ENCODE peak calls at places on chromosomes 13 and 19, in eight cellular contexts. One of them, this sample, is unnamed.

GRCh38 chr13:30088312-30088855 is 219.0 kb downstream of the KATNAL1 start:
- DNase-seq in BE2C: peak; percentile 67
- DNase-seq in left lobe of liver: no peak
- DNase-seq in neural progenitor cell: no peak
- DNase-seq in activated CD4-positive, alpha-beta T cell treated with anti-CD3 and anti-CD28 coated beads, Interleukin-2, amount 50 U/mL, for 1 hour: no peak
- DNase-seq in amniotic epithelial cell: no peak
- DNase-seq in ELF-1: no peak
- DNase-seq in cerebellar cortex: no peak
- DNase-seq in this sample: no peak

GRCh38 chr13:64272681-64273080 is 2857.0 kb upstream of the PCDH20 start:
- DNase-seq in cerebellar cortex: no peak
- DNase-seq in amniotic epithelial cell: peak; percentile 63
- DNase-seq in BE2C: no peak
- DNase-seq in left lobe of liver: no peak
- DNase-seq in activated CD4-positive, alpha-beta T cell treated with anti-CD3 and anti-CD28 coated beads, Interleukin-2, amount 50 U/mL, for 1 hour: no peak
- DNase-seq in neural progenitor cell: no peak
- DNase-seq in ELF-1: no peak
- DNase-seq in this sample: no peak

GRCh38 chr13:41222259-41222852 is 28.0 kb upstream of the KBTBD7 start:
- DNase-seq in BE2C: peak; percentile 53
- DNase-seq in left lobe of liver: no peak
- DNase-seq in amniotic epithelial cell: peak; percentile 62
- DNase-seq in ELF-1: peak; percentile 25
- DNase-seq in cerebellar cortex: peak; percentile 61
- DNase-seq in neural progenitor cell: peak; percentile 61
- DNase-seq in activated CD4-positive, alpha-beta T cell treated with anti-CD3 and anti-CD28 coated beads, Interleukin-2, amount 50 U/mL, for 1 hour: peak; percentile 40
- DNase-seq in this sample: no peak

GRCh38 chr19:18597809-18598660 is 8.6 kb downstream of the CRLF1 start:
- DNase-seq in cerebellar cortex: no peak
- DNase-seq in left lobe of liver: no peak
- DNase-seq in amniotic epithelial cell: no peak
- DNase-seq in activated CD4-positive, alpha-beta T cell treated with anti-CD3 and anti-CD28 coated beads, Interleukin-2, amount 50 U/mL, for 1 hour: no peak
- DNase-seq in neural progenitor cell: peak; percentile 47
- DNase-seq in BE2C: no peak
- DNase-seq in ELF-1: no peak
- DNase-seq in this sample: no peak

GRCh38 chr19:48638831-48639381 is 1.7 kb upstream of the DBP start:
- DNase-seq in left lobe of liver: peak; percentile 57
- DNase-seq in cerebellar cortex: peak; percentile 71
- DNase-seq in neural progenitor cell: no peak
- DNase-seq in amniotic epithelial cell: no peak
- DNase-seq in BE2C: peak; percentile 29
- DNase-seq in ELF-1: peak; percentile 95
- DNase-seq in activated CD4-positive, alpha-beta T cell treated with anti-CD3 and anti-CD28 coated beads, Interleukin-2, amount 50 U/mL, for 1 hour: no peak
- DNase-seq in this sample: no peak

GRCh38 chr13:30443957-30444404 is 21.7 kb downstream of the UBE2L5 start:
- DNase-seq in ELF-1: peak; percentile 21
- DNase-seq in activated CD4-positive, alpha-beta T cell treated with anti-CD3 and anti-CD28 coated beads, Interleukin-2, amount 50 U/mL, for 1 hour: no peak
- DNase-seq in cerebellar cortex: no peak
- DNase-seq in neural progenitor cell: no peak
- DNase-seq in amniotic epithelial cell: no peak
- DNase-seq in BE2C: no peak
- DNase-seq in left lobe of liver: no peak
- DNase-seq in this sample: no peak

GRCh38 chr19:6854758-6855157 is 32.6 kb upstream of the ADGRE1 start:
- DNase-seq in cerebellar cortex: no peak
- DNase-seq in ELF-1: no peak
- DNase-seq in neural progenitor cell: no peak
- DNase-seq in left lobe of liver: no peak
- DNase-seq in BE2C: no peak
- DNase-seq in amniotic epithelial cell: no peak
- DNase-seq in activated CD4-positive, alpha-beta T cell treated with anti-CD3 and anti-CD28 coated beads, Interleukin-2, amount 50 U/mL, for 1 hour: no peak
- DNase-seq in this sample: no peak

GRCh38 chr19:3804429-3804828 is 18.2 kb upstream of the MATK start:
- DNase-seq in left lobe of liver: no peak
- DNase-seq in amniotic epithelial cell: no peak
- DNase-seq in neural progenitor cell: no peak
- DNase-seq in activated CD4-positive, alpha-beta T cell treated with anti-CD3 and anti-CD28 coated beads, Interleukin-2, amount 50 U/mL, for 1 hour: no peak
- DNase-seq in cerebellar cortex: no peak
- DNase-seq in ELF-1: no peak
- DNase-seq in BE2C: no peak
- DNase-seq in this sample: no peak

GRCh38 chr13:91078093-91078679 is 269.3 kb upstream of the MIR17HG start:
- DNase-seq in cerebellar cortex: no peak
- DNase-seq in activated CD4-positive, alpha-beta T cell treated with anti-CD3 and anti-CD28 coated beads, Interleukin-2, amount 50 U/mL, for 1 hour: no peak
- DNase-seq in BE2C: no peak
- DNase-seq in left lobe of liver: no peak
- DNase-seq in neural progenitor cell: peak; percentile 16
- DNase-seq in ELF-1: no peak
- DNase-seq in amniotic epithelial cell: peak; percentile 4
- DNase-seq in this sample: no peak

GRCh38 chr19:4909172-4909896 is at the start of gene UHRF1:
- DNase-seq in ELF-1: peak; percentile 66
- DNase-seq in neural progenitor cell: peak; percentile 58
- DNase-seq in activated CD4-positive, alpha-beta T cell treated with anti-CD3 and anti-CD28 coated beads, Interleukin-2, amount 50 U/mL, for 1 hour: no peak
- DNase-seq in cerebellar cortex: no peak
- DNase-seq in amniotic epithelial cell: no peak
- DNase-seq in BE2C: peak; percentile 84
- DNase-seq in left lobe of liver: no peak
- DNase-seq in this sample: no peak

GRCh38 chr19:47704024-47704423 is 9.2 kb upstream of the EHD2 start:
- DNase-seq in activated CD4-positive, alpha-beta T cell treated with anti-CD3 and anti-CD28 coated beads, Interleukin-2, amount 50 U/mL, for 1 hour: no peak
- DNase-seq in BE2C: no peak
- DNase-seq in ELF-1: no peak
- DNase-seq in amniotic epithelial cell: peak; percentile 65
- DNase-seq in neural progenitor cell: no peak
- DNase-seq in cerebellar cortex: no peak
- DNase-seq in left lobe of liver: no peak
- DNase-seq in this sample: no peak

GRCh38 chr13:43085545-43085944 is 62.2 kb downstream of the DNAJC15 start:
- DNase-seq in neural progenitor cell: no peak
- DNase-seq in amniotic epithelial cell: peak; percentile 58
- DNase-seq in left lobe of liver: no peak
- DNase-seq in cerebellar cortex: peak; percentile 27
- DNase-seq in BE2C: no peak
- DNase-seq in ELF-1: no peak
- DNase-seq in activated CD4-positive, alpha-beta T cell treated with anti-CD3 and anti-CD28 coated beads, Interleukin-2, amount 50 U/mL, for 1 hour: no peak
- DNase-seq in this sample: no peak

GRCh38 chr13:88707652-88708051 is 1036.5 kb downstream of the SLITRK5 start:
- DNase-seq in neural progenitor cell: no peak
- DNase-seq in activated CD4-positive, alpha-beta T cell treated with anti-CD3 and anti-CD28 coated beads, Interleukin-2, amount 50 U/mL, for 1 hour: no peak
- DNase-seq in amniotic epithelial cell: no peak
- DNase-seq in left lobe of liver: no peak
- DNase-seq in ELF-1: no peak
- DNase-seq in BE2C: no peak
- DNase-seq in cerebellar cortex: no peak
- DNase-seq in this sample: no peak